ENCODE peak calls at places on chromosome 12, in four cellular contexts. J is fibroblast of mammary gland, P is endothelial cell, V is GM06990. R is an unnamed sample.

GRCh38 chr12:32115404-32116104 is 8.9 kb downstream of the BICD1 start:
- DNase-seq in J (peak; percentile 99), P (no peak), V (no peak), R (no peak)

GRCh38 chr12:129064201-129064881 is 211.1 kb downstream of the GLT1D1 start:
- DNase-seq in J (no peak), P (no peak), V (no peak), R (no peak)

GRCh38 chr12:14886271-14886670 is 617 bp upstream of the MGP start:
- DNase-seq in J (no peak), P (no peak), V (no peak), R (no peak)

GRCh38 chr12:123602651-123603195 is 824 bp downstream of the DDX55 start:
- DNase-seq in J (peak; percentile 12), P (no peak), V (no peak), R (no peak)

GRCh38 chr12:89525824-89526770 is at the start of gene POC1B:
- DNase-seq in J (peak; percentile 82), P (peak; percentile 81), V (peak; percentile 88), R (peak; percentile 84)

GRCh38 chr12:111754671-111755070 is 12.1 kb upstream of the ALDH2 start:
- DNase-seq in J (no peak), P (no peak), V (no peak), R (no peak)

GRCh38 chr12:53844989-53845836 is 93.4 kb upstream of the HOXC13 start:
- DNase-seq in J (no peak), P (no peak), V (no peak), R (no peak)

GRCh38 chr12:121823101-121823726 is 19.4 kb downstream of the SETD1B start:
- DNase-seq in J (no peak), P (no peak), V (no peak), R (no peak)

GRCh38 chr12:43338848-43339526 is 213.0 kb downstream of the ADAMTS20 start:
- DNase-seq in J (peak; percentile 82), P (no peak), V (peak; percentile 15), R (peak; percentile 18)

GRCh38 chr12:121871501-121871900 is 12.8 kb upstream of the HPD start:
- DNase-seq in J (no peak), P (no peak), V (no peak), R (no peak)

GRCh38 chr12:24483732-24484131 is 465.2 kb downstream of the BCAT1 start:
- DNase-seq in J (no peak), P (no peak), V (no peak), R (no peak)
- TF ChIP-seq CTCF in J (no peak), P (no peak), V (no peak), R (no peak)

DNA sequence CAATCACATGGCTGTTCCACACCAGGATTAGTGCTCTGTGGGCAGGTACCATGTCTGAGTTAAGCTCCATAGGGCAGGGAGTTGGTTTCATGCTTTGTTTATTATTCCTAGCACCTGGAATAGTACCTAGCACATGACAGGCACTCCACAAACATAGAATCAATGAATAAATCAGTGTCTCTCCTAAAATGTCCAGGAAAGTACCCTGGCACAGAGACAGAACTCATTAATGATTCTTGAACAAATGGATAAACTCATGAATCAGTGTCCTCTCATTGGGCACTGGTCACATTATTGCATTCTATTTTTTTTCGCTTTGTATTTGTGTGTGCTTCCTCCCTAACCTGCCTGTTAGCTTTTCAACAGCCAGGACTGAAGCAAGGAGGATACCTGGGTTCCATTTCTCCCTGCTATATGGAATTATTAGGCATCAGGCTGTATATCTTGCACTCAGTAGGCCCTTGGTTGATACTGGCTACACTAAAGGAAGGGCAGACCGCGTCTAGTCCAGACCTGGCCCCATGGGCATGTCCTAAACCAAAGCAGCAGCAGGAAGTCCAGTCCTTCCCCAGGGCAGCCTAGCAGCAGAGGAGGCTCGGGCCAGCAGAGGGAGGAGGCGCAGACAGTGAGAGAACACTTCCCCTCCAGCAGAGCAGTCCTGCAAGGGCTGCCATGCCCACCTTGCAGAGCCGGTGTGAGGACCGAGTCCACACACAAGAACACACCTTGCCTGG is 18.4 kb downstream of the HDAC7 start:
- DNase-seq in J (no peak), P (peak; percentile 55), V (no peak), R (no peak)
- TF ChIP-seq CTCF in J (peak; percentile 29), P (no peak), V (no peak), R (no peak)

GRCh38 chr12:6082613-6083012 is 41.9 kb downstream of the VWF start:
- DNase-seq in J (no peak), P (no peak), V (no peak), R (no peak)

GRCh38 chr12:6084969-6085450 is 39.5 kb downstream of the VWF start:
- DNase-seq in J (no peak), P (no peak), V (no peak), R (no peak)

GRCh38 chr12:6085841-6086240 is 38.6 kb downstream of the VWF start:
- DNase-seq in J (no peak), P (no peak), V (no peak), R (no peak)

GRCh38 chr12:6083606-6084005 is 40.9 kb downstream of the VWF start:
- DNase-seq in J (peak; percentile 30), P (no peak), V (no peak), R (no peak)

GRCh38 chr12:6084261-6084968 is 40.1 kb downstream of the VWF start:
- DNase-seq in J (peak; percentile 31), P (no peak), V (no peak), R (no peak)
- TF ChIP-seq CTCF in J (no peak), P (no peak), V (no peak), R (no peak)

GRCh38 chr12:120047072-120047471 is 58.0 kb downstream of the BICDL1 start:
- DNase-seq in J (no peak), P (no peak), V (no peak), R (no peak)

GRCh38 chr12:120054293-120054692 is 62.3 kb downstream of the RAB35 start:
- DNase-seq in J (no peak), P (no peak), V (no peak), R (no peak)

GRCh38 chr12:120048258-120048657 is 59.2 kb downstream of the BICDL1 start:
- DNase-seq in J (no peak), P (no peak), V (no peak), R (no peak)

GRCh38 chr12:120051535-120051934 is 62.5 kb downstream of the BICDL1 start:
- DNase-seq in J (no peak), P (no peak), V (no peak), R (no peak)

GRCh38 chr12:120049426-120049825 is 60.4 kb downstream of the BICDL1 start:
- DNase-seq in J (no peak), P (no peak), V (no peak), R (no peak)
- TF ChIP-seq CTCF in J (no peak), P (no peak), V (no peak), R (no peak)

GRCh38 chr12:22190-22529 is 44.4 kb upstream of the IQSEC3 start:
- DNase-seq in J (no peak), P (no peak), V (no peak), R (no peak)
- TF ChIP-seq CTCF in J (no peak), P (no peak), V (peak; percentile 37), R (no peak)

DNA sequence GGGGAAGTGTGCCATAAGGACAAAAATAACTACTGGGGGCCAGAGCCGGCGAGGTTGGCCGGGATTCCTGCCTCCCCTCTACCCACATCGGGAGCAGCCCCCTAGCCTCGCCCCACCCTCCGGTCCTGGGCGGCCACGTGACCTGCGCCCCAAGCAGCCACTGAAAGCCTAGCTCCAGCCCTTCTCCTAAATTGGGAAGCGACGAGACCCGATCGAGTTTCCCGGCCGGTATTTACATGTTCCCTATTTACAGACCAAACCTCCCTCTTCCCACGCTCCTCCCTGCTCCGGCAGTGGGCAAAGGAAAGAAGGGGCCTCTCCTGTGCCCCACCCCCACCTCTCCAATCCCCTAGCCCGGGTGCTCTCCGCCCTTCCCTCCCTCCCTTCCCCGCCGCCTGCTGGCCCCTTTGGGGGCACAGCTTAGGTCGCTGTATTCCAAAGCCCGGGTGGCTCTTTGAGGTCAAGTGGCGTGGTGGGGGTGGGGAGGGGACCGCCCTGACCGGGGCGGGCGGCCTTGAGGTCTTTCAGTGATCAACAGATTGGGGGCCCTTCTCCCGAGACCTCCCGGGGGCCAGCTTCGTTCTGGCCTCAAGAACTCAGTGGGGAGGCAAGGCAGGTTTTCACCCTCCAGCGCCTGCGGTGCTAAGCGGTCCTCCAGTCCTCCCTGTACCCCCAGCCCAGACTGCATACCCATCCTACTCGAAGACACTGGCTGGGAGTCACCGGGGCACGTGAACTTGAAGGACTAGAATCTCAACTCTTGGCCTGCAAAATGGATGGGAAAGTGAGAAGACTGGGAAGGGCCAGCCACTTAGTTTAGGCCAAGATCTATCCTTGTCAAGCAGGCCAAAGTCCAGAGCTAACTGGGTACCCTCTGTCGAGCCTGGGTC is 6.3 kb upstream of the CTDSP2 start:
- DNase-seq in J (no peak), P (peak; percentile 47), V (no peak), R (no peak)
- TF ChIP-seq CTCF in J (no peak), P (peak; percentile 36), V (no peak), R (no peak)

GRCh38 chr12:92431146-92431545 is 271.6 kb upstream of the PLEKHG7 start:
- DNase-seq in J (no peak), P (no peak), V (no peak), R (no peak)
- TF ChIP-seq CTCF in J (no peak), P (no peak), V (peak; percentile 18), R (peak; percentile 7)

GRCh38 chr12:24948816-24949722 is at the start of gene BCAT1:
- DNase-seq in J (peak; percentile 77), P (peak; percentile 75), V (peak; percentile 84), R (peak; percentile 45)
- TF ChIP-seq CTCF in J (peak; percentile 2), P (no peak), V (peak; percentile 37), R (no peak)

DNA sequence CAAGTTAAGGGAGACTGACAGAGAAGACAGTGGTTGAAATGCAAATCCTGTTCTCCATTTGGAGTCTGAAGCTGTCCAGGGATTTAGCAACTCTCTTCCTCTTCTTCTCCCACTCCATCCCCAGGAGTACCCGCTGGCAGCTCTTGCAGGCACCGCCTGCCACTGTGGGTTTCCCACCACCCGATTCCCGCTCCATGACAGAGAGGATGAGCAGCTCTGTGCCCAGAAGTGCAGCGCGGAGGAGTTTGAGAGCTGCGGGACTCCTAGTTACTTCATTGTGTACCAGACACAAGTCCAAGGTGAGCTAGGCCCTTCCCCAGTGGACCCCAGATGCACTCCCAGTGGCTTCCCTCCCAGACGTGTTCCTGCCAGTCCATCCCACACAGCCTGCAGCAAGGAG is 97.8 kb downstream of the WSCD2 start:
- DNase-seq in J (no peak), P (no peak), V (no peak), R (no peak)
- TF ChIP-seq CTCF in J (no peak), P (no peak), V (no peak), R (no peak)

DNA sequence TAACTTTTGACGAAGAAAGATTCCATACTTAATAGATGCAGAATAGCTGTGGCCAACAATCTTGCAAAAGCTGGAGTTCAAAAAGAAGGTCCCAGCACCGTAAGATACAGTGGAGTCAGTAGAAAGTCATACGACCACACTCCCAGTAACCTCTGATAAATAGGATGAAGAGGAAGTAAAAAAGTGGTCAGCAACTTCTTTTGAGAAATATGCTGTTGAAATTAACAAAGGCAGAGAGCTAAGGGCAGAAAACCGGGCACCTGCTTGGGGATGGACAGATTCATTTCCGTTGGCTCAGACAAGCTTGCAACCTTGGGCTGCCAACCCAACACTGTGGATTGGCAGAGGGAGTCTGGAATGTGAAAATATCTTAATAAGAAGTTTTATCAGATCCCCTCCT is 40.0 kb downstream of the BTG1 start:
- DNase-seq in J (no peak), P (no peak), V (no peak), R (no peak)
- TF ChIP-seq CTCF in J (no peak), P (no peak), V (no peak), R (no peak)